ENCODE peak calls at places on chromosome 21, in seven cellular contexts. M is transverse colon, S is A549, E is GM12878, T is upper lobe of left lung, I is K562, P is SK-N-SH. D is an unnamed sample.

GRCh38 chr21:28781602-28782274 is 210.9 kb downstream of the LTN1 start:
- DNase-seq in M (no peak), T (no peak), P (peak), E (no peak), I (peak), S (peak), D (no peak)

GRCh38 chr21:14259669-14260458 is 43.9 kb downstream of the RBM11 start:
- DNase-seq in E (no peak), M (no peak), S (peak), T (no peak), I (peak), P (peak), D (no peak)

GRCh38 chr21:38343691-38344090 is 86.9 kb downstream of the KCNJ15 start:
- DNase-seq in T (peak), P (no peak), S (peak), E (no peak), M (no peak), I (no peak), D (peak)

GRCh38 chr21:37866027-37866426 is 50.2 kb downstream of the KCNJ6 start:
- DNase-seq in S (peak), T (peak), P (no peak), M (no peak), E (no peak), I (no peak), D (no peak)

GRCh38 chr21:34502480-34503106 is 9.4 kb downstream of the KCNE1 start:
- DNase-seq in E (no peak), I (no peak), T (no peak), M (no peak), P (no peak), S (no peak), D (no peak)

GRCh38 chr21:38714998-38715397 is 90.7 kb upstream of the ETS2 start:
- DNase-seq in M (no peak), S (no peak), P (no peak), T (no peak), I (no peak), E (no peak), D (no peak)

GRCh38 chr21:33866851-33867250 is 48.8 kb downstream of the ATP5PO start:
- DNase-seq in E (no peak), P (no peak), I (no peak), T (no peak), M (no peak), S (no peak), D (no peak)

GRCh38 chr21:38266732-38267131 is 9.9 kb downstream of the KCNJ15 start:
- DNase-seq in S (no peak), I (no peak), P (no peak), E (no peak), T (no peak), M (no peak), D (no peak)

GRCh38 chr21:37419228-37419906 is 52.8 kb downstream of the DYRK1A start:
- DNase-seq in E (no peak), T (no peak), M (no peak), I (no peak), S (no peak), P (no peak), D (no peak)

GRCh38 chr21:27802816-27803475 is 836.1 kb upstream of the ADAMTS5 start:
- DNase-seq in P (peak), E (no peak), I (peak), M (peak), T (peak), S (peak), D (peak)

GRCh38 chr21:16424331-16424749 is 694.6 kb downstream of the USP25 start:
- DNase-seq in T (no peak), E (no peak), P (peak), I (no peak), M (no peak), S (peak), D (no peak)

GRCh38 chr21:29939859-29940245 is at the start of gene GRIK1:
- DNase-seq in T (no peak), E (no peak), M (no peak), S (no peak), P (no peak), I (peak), D (no peak)

GRCh38 chr21:34519694-34520093 is 7.7 kb upstream of the KCNE1 start:
- DNase-seq in M (no peak), P (no peak), I (no peak), T (no peak), S (no peak), E (no peak), D (no peak)

GRCh38 chr21:38490411-38491020 is 7.8 kb downstream of the ERG start:
- DNase-seq in M (no peak), T (no peak), I (no peak), P (no peak), S (no peak), E (no peak), D (no peak)

GRCh38 chr21:39079617-39080016 is 103.6 kb downstream of the PSMG1 start:
- DNase-seq in P (no peak), I (no peak), T (peak), M (peak), S (no peak), E (no peak), D (peak)

GRCh38 chr21:16079830-16080229 is 350.0 kb downstream of the USP25 start:
- DNase-seq in S (peak), M (no peak), T (no peak), P (no peak), I (no peak), E (no peak), D (no peak)

GRCh38 chr21:14321042-14321441 is 61.9 kb downstream of the HSPA13 start:
- DNase-seq in T (no peak), P (no peak), S (no peak), I (no peak), E (no peak), M (no peak), D (no peak)

GRCh38 chr21:39852021-39852721 is 15.1 kb upstream of the PCP4 start:
- DNase-seq in I (no peak), S (no peak), P (no peak), E (no peak), T (no peak), M (no peak), D (no peak)

GRCh38 chr21:29184047-29184446 is 53.6 kb downstream of the MAP3K7CL start:
- DNase-seq in M (no peak), T (peak), I (no peak), S (no peak), P (no peak), E (no peak), D (no peak)

GRCh38 chr21:33940846-33941245 is 25.2 kb upstream of the ATP5PO start:
- DNase-seq in S (no peak), P (no peak), M (no peak), T (no peak), E (no peak), I (no peak), D (no peak)

GRCh38 chr21:28277324-28277723 is 715.4 kb downstream of the LTN1 start:
- DNase-seq in T (no peak), M (no peak), I (no peak), P (no peak), E (no peak), S (no peak), D (no peak)

GRCh38 chr21:38319781-38320180 is 63.0 kb downstream of the KCNJ15 start:
- DNase-seq in M (no peak), P (no peak), S (no peak), E (no peak), I (no peak), T (no peak), D (no peak)

GRCh38 chr21:39705849-39706248 is 39.1 kb upstream of the IGSF5 start:
- DNase-seq in M (no peak), S (no peak), T (no peak), E (no peak), P (no peak), I (no peak), D (no peak)

GRCh38 chr21:38054334-38054733 is 138.1 kb upstream of the KCNJ6 start:
- DNase-seq in T (no peak), I (no peak), E (no peak), M (no peak), S (no peak), P (no peak), D (no peak)

GRCh38 chr21:37620401-37620800 is 253.8 kb downstream of the DYRK1A start:
- DNase-seq in E (no peak), S (no peak), M (no peak), I (no peak), T (no peak), P (no peak), D (no peak)

GRCh38 chr21:37564341-37564923 is 197.9 kb downstream of the DYRK1A start:
- DNase-seq in M (peak), E (peak), T (peak), S (peak), I (peak), P (peak), D (peak)

GRCh38 chr21:37915516-37915915 is 741 bp downstream of the KCNJ6 start:
- DNase-seq in M (no peak), T (no peak), S (no peak), E (no peak), P (peak), I (no peak), D (no peak)

GRCh38 chr21:29017639-29018237 is 1.4 kb downstream of the RWDD2B start:
- DNase-seq in M (no peak), S (no peak), E (no peak), P (no peak), T (no peak), I (no peak), D (no peak)

GRCh38 chr21:41642399-41642798 is 124.5 kb downstream of the RIPK4 start:
- DNase-seq in P (no peak), I (no peak), M (no peak), S (no peak), E (no peak), T (no peak), D (no peak)

GRCh38 chr21:28671549-28672195 is 321.0 kb downstream of the LTN1 start:
- DNase-seq in S (no peak), I (no peak), P (no peak), E (no peak), M (no peak), T (no peak), D (no peak)

GRCh38 chr21:31310750-31311149 is 33.3 kb downstream of the TIAM1 start:
- DNase-seq in T (no peak), S (no peak), E (no peak), I (no peak), M (no peak), P (no peak), D (peak)

GRCh38 chr21:39221282-39221996 is 38.2 kb upstream of the PSMG1 start:
- DNase-seq in T (peak), P (no peak), S (no peak), M (no peak), I (no peak), E (no peak), D (no peak)

GRCh38 chr21:32826317-32827167 is 55.0 kb upstream of the PAXBP1 start:
- DNase-seq in E (peak), I (peak), M (peak), T (peak), P (peak), S (peak), D (no peak)

GRCh38 chr21:31198575-31198974 is 145.5 kb downstream of the TIAM1 start:
- DNase-seq in P (peak), S (peak), E (no peak), I (peak), T (peak), M (no peak), D (no peak)

GRCh38 chr21:37939251-37939650 is 23.0 kb upstream of the KCNJ6 start:
- DNase-seq in T (no peak), E (no peak), M (peak), S (no peak), I (no peak), P (no peak), D (no peak)

GRCh38 chr21:40054403-40054802 is 187.2 kb downstream of the PCP4 start:
- DNase-seq in E (no peak), T (peak), M (peak), I (no peak), P (no peak), S (no peak), D (peak)

GRCh38 chr21:21147374-21147745 is 149.2 kb downstream of the NCAM2 start:
- DNase-seq in E (no peak), I (no peak), S (no peak), P (no peak), M (no peak), T (no peak), D (no peak)
- TF ChIP-seq EP300 in E (no peak), I (no peak), S (no peak), P (no peak), M (no peak), T (no peak), D (no peak)

DNA sequence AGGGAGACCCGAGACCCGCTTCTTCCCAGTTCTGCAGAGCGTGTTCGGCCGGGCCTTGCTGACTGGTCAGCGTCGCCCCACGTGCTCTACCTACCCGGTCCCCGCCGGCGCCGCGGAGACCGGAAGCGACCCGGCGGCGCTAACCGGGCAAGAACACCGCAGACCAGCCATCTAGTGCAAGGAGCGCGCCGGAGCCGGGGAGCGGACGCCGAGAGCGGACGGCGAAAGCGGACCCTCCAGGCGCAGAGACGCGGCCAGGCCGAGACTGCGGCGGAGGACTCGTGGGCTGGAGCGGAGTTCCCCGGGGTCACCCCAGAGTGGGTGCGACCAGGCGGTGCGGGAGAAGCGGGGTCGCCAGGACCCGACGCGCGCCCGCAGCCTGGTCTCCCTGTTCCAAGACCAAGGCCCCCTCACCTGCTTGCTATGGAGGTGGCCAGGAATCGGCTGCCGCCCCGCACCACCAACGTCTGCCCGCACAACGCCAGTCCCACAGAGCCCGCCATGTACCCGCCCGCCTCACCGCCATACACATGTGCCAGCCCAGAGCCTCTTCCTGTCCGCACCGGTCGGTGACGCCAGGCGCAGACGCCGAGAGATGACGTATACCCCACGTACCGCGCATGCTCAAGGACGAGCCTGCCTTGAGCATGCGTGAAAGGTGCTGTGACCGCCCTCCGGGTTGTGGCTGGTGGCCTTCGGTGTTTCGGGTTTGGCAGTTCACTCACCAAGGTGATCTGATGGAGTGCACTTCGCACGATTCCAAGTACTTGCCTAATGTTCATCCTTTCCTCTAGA is at the start of gene WDR4:
- DNase-seq in T (peak), M (peak), I (peak), S (peak), E (peak), P (peak), D (peak)
- TF ChIP-seq EP300 in T (no peak), M (no peak), I (no peak), S (no peak), E (peak), P (no peak), D (no peak)

DNA sequence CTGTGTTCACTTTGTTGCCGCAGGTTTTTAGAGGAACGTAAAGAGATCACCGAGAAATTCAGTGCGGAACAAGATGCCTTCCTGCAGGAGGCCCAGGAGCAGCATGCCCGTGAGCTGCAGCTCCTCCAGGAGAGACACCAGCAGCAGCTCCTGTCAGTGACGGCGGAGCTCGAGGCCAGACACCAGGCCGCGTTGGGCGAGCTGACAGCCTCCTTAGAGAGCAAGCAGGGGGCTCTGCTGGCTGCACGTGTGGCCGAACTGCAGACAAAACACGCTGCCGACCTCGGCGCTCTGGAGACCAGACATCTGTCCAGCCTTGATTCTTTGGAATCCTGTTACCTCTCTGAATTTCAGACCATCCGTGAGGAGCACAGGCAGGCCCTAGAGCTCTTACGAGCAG is 42.6 kb downstream of the PCNT start:
- DNase-seq in P (no peak), M (no peak), T (no peak), E (no peak), S (no peak), I (no peak), D (no peak)
- TF ChIP-seq EP300 in P (no peak), M (no peak), T (no peak), E (no peak), S (no peak), I (no peak), D (no peak)

GRCh38 chr21:43790053-43790524 is 712 bp downstream of the RRP1 start:
- DNase-seq in E (no peak), M (no peak), T (no peak), S (no peak), P (no peak), I (no peak), D (no peak)

GRCh38 chr21:43787180-43787533 is 2.2 kb upstream of the RRP1 start:
- DNase-seq in T (no peak), I (no peak), M (no peak), E (no peak), S (no peak), P (no peak), D (no peak)

GRCh38 chr21:43792406-43792805 is 3.0 kb downstream of the RRP1 start:
- DNase-seq in E (no peak), I (no peak), T (no peak), S (no peak), P (no peak), M (no peak), D (no peak)

GRCh38 chr21:43786423-43787179 is 2.8 kb upstream of the RRP1 start:
- DNase-seq in I (no peak), S (no peak), M (no peak), P (no peak), E (no peak), T (no peak), D (no peak)

DNA sequence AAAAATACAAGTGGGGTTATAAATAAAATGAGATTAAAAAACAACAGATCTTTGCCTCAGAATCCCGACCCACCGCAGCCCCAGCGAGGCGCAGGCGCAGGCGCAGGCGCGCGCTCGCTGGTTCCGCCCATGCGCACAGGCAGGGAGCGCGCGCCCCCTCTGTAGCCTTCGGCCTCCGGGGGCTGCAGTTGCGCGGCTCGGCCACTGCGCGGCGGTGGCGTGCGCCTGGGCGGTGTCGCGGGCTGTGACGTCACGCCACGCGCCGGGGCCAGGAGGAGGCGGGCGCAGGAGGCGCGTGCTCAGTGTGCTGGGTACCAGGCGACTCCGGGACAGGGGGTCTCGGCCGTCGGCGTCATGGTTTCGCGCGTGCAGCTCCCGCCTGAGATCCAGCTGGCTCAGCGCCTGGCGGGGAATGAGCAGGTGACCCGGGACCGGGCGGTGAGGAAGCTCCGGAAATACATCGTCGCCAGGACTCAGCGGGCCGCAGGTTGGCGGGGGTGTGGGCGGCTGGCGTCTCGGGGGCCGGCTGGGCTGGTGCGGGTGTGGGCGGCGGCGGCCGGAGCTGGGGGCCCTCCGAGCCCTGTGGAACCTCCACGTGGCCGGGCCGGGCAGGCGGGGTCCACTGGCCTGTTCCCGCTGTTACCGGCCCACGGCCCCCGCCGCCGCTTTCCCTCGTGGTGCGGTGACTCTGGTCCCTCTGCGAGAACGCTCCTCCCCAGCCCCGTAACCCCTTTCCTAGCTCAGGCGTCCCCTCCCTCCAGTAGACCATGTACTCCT is at the start of gene RRP1:
- DNase-seq in S (peak), I (peak), T (peak), E (peak), M (peak), P (peak), D (peak)
- TF ChIP-seq EP300 in S (no peak), I (no peak), T (no peak), E (peak), M (no peak), P (no peak), D (no peak)

GRCh38 chr21:45294509-45295291 is 7.0 kb upstream of the POFUT2 start:
- DNase-seq in P (peak), I (no peak), T (peak), S (no peak), E (no peak), M (peak), D (peak)
- TF ChIP-seq EP300 in P (no peak), I (no peak), T (peak), S (no peak), E (no peak), M (peak), D (peak)

GRCh38 chr21:25607151-25607811 is at the start of gene MRPL39:
- DNase-seq in T (peak), M (peak), I (peak), E (peak), P (peak), S (peak), D (peak)
- TF ChIP-seq EP300 in T (no peak), M (no peak), I (peak), E (peak), P (no peak), S (no peak), D (no peak)

GRCh38 chr21:35648512-35648911 is 411.8 kb downstream of the SETD4 start:
- DNase-seq in M (no peak), E (no peak), I (no peak), S (no peak), T (no peak), P (no peak), D (peak)

GRCh38 chr21:35644523-35644922 is 415.8 kb downstream of the SETD4 start:
- DNase-seq in I (no peak), T (no peak), S (no peak), M (no peak), E (no peak), P (no peak), D (no peak)

GRCh38 chr21:35641271-35642016 is 418.9 kb downstream of the SETD4 start:
- DNase-seq in S (no peak), I (no peak), M (no peak), T (no peak), P (no peak), E (no peak), D (no peak)

GRCh38 chr21:35646606-35647005 is 413.7 kb downstream of the SETD4 start:
- DNase-seq in E (no peak), P (no peak), T (no peak), S (no peak), I (no peak), M (no peak), D (no peak)

DNA sequence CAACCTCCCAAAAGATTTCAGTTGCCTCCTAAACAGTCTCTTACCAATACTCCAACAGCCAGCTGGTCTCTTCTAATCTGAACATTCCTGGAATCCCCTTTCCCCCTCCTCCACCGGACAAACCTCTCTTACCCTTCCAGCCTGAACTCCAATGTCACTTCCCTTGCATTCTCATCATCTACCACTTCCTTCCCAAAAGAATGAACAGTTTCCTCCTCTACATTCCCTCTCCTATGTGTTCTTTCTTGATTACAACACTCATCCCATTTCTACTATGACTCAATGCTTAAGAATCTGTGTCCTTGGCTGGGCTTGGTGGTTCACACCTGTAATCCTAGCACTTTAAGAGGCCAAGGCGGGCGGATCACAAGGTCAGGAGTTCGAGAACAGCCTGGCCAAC is 417.1 kb downstream of the SETD4 start:
- DNase-seq in T (no peak), S (no peak), E (no peak), I (no peak), M (no peak), P (no peak), D (no peak)
- TF ChIP-seq EP300 in T (no peak), S (no peak), E (no peak), I (no peak), M (no peak), P (no peak), D (no peak)